ENCODE peak calls at places on chromosome 3, in four cellular contexts. P is SK-N-SH, M is upper lobe of right lung, K is colonic mucosa. Y is an unnamed sample. For H3K27me3 and H3K4me1, the result is how much of the 10 kb centered on the place peaks cover.

GRCh38 chr3:110779581-110779980 is 292.0 kb upstream of the NECTIN3 start:
- DNase-seq in P (no peak), M (no peak), K (no peak), Y (no peak)

GRCh38 chr3:186882881-186883685 is 40.6 kb downstream of the ADIPOQ start:
- DNase-seq in M (no peak), K (no peak), P (peak), Y (no peak)

GRCh38 chr3:155382396-155383042 is 89.0 kb upstream of the STRIT1 start:
- DNase-seq in P (peak), M (peak), K (peak), Y (peak)

GRCh38 chr3:101676765-101677435 is at the start of gene ZBTB11:
- DNase-seq in P (peak), M (peak), K (peak), Y (peak)

GRCh38 chr3:74267583-74268184 is 346.8 kb downstream of the CNTN3 start:
- DNase-seq in M (no peak), P (peak), K (peak), Y (peak)

GRCh38 chr3:181726351-181727121 is 14.8 kb downstream of the SOX2 start:
- DNase-seq in P (no peak), M (no peak), K (no peak), Y (no peak)

GRCh38 chr3:166810741-166811445 is 569.2 kb downstream of the ZBBX start:
- DNase-seq in K (no peak), P (no peak), M (no peak), Y (no peak)

GRCh38 chr3:53579636-53580035 is 85.2 kb downstream of the CACNA1D start:
- DNase-seq in K (no peak), M (no peak), P (no peak), Y (no peak)

GRCh38 chr3:161925749-161926360 is 429.2 kb downstream of the OTOL1 start:
- DNase-seq in K (no peak), M (no peak), P (no peak), Y (no peak)

GRCh38 chr3:7504886-7505775 is 644.2 kb downstream of the GRM7 start:
- DNase-seq in P (no peak), M (no peak), K (no peak), Y (peak)

GRCh38 chr3:146221276-146221675 is 29.6 kb downstream of the PLSCR4 start:
- DNase-seq in M (no peak), P (no peak), K (no peak), Y (no peak)

GRCh38 chr3:65251375-65251774 is 563.6 kb upstream of the ADAMTS9 start:
- DNase-seq in M (no peak), K (no peak), P (no peak), Y (no peak)

GRCh38 chr3:181615666-181616065 is 96.1 kb upstream of the SOX2 start:
- DNase-seq in M (no peak), K (no peak), P (no peak), Y (no peak)

GRCh38 chr3:188446014-188446413 is 292.1 kb downstream of the LPP start:
- DNase-seq in P (no peak), K (no peak), M (no peak), Y (no peak)

GRCh38 chr3:46925585-46925934 is 48.0 kb downstream of the PTH1R start:
- DNase-seq in K (no peak), P (no peak), M (peak), Y (no peak)

GRCh38 chr3:30625541-30626438 is 19.4 kb downstream of the TGFBR2 start:
- DNase-seq in K (no peak), P (no peak), M (no peak), Y (peak)

GRCh38 chr3:8739757-8740508 is 6.3 kb downstream of the CAV3 start:
- DNase-seq in P (no peak), K (no peak), M (no peak), Y (no peak)

GRCh38 chr3:15958692-15959433 is 161.1 kb upstream of the ANKRD28 start:
- DNase-seq in P (peak), M (no peak), K (no peak), Y (no peak)

GRCh38 chr3:107838196-107838595 is 252.6 kb downstream of the CD47 start:
- DNase-seq in P (no peak), K (no peak), M (no peak), Y (no peak)

GRCh38 chr3:39189648-39190269 is 2.6 kb downstream of the XIRP1 start:
- DNase-seq in M (peak), K (peak), P (peak), Y (peak)

GRCh38 chr3:158097571-158098553 is 8.4 kb downstream of the SHOX2 start:
- DNase-seq in M (peak), P (no peak), K (peak), Y (peak)

GRCh38 chr3:39791603-39792002 is 17.8 kb upstream of the MYRIP start:
- DNase-seq in M (no peak), K (no peak), P (no peak), Y (no peak)

GRCh38 chr3:105907790-105908189 is 39.0 kb upstream of the CBLB start:
- DNase-seq in P (no peak), M (no peak), K (no peak), Y (no peak)

GRCh38 chr3:175287361-175287963 is 428.3 kb downstream of the NAALADL2 start:
- DNase-seq in M (no peak), P (no peak), K (no peak), Y (no peak)

GRCh38 chr3:52528596-52529375 is 4.9 kb downstream of the NT5DC2 start:
- DNase-seq in M (peak), P (no peak), K (no peak), Y (no peak)

GRCh38 chr3:179450901-179451334 is 352 bp downstream of the GNB4 start:
- DNase-seq in P (no peak), M (no peak), K (peak), Y (peak)

GRCh38 chr3:171874879-171875278 is 31.7 kb downstream of the TMEM212 start:
- DNase-seq in M (no peak), K (no peak), P (no peak), Y (no peak)

GRCh38 chr3:31288641-31289100 is 244.1 kb upstream of the STT3B start:
- DNase-seq in M (no peak), K (peak), P (no peak), Y (peak)

GRCh38 chr3:138349926-138350665 is 1.7 kb downstream of the MRAS start:
- DNase-seq in P (no peak), K (no peak), M (peak), Y (no peak)

GRCh38 chr3:177831361-177831760 is 634.1 kb upstream of the TBL1XR1 start:
- DNase-seq in P (no peak), M (no peak), K (no peak), Y (no peak)

GRCh38 chr3:81470416-81470978 is 290.9 kb downstream of the GBE1 start:
- DNase-seq in P (no peak), M (no peak), K (no peak), Y (no peak)

GRCh38 chr3:212432-212831 is 15.9 kb downstream of the CHL1 start:
- DNase-seq in P (no peak), K (no peak), M (no peak), Y (no peak)

GRCh38 chr3:30933478-30934207 is 39.2 kb upstream of the GADL1 start:
- DNase-seq in K (no peak), P (no peak), M (no peak), Y (no peak)

DNA sequence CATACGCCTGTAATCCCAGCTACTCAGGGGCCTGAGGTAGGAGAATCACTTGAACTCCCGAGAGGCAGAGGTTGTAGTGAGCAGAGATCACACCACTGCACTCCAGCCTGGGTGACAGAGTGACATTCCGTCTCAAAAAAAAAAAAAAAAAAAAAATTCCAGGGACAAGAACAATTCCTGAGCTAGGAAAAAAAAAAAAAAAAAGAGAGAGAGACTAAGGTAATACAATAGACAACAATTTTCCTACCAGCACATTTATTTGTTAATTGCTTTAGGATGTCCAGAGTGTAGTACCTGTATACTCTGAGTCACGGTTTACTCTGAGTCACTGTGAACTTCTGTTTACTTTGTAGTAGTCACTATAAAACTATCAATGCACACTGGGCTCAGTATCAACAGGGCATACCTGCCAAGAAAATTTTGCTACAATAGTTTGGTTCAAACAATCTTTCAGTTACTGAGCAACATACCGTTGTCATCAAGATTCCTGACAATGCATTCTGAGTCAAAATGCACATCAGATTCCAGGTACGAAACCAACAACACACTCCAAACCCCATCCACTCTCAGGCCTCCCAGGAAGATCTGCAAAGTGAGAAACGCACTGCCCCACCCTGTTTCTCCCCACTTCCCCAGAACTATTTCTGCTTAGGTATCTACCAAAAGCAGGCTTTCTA is 28.3 kb downstream of the IGF2BP2 start:
- DNase-seq in K (peak), M (no peak), P (no peak), Y (peak)
- H3K27ac ChIP-seq in K (peak), M (no peak), P (peak), Y (peak)

DNA sequence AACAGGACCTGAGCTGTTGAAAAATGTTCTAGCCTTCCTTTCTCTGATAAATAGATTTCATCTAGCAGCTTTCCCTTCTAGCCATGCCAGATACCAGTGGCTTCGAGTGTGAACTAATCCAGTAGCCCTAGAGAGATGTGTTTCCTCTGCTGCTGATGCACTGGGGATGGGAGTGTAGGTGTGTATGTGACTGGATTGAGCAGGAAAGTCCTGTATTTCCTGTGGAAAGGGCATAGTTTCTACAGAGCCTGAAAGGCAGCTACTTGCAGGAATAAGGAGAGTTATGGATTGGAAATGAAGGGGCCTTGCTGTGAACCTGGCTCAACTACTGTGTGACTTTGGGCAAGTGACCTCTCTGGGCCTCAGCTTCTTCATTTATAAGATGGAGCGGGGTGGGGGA is 8.6 kb downstream of the TIMP4 start:
- DNase-seq in M (no peak), P (no peak), K (no peak), Y (no peak)
- H3K27me3 ChIP-seq in M (under half), P (under half), K (under half), Y (under half)

GRCh38 chr3:50246517-50246954 is 10.5 kb downstream of the GNAI2 start:
- DNase-seq in P (peak), M (peak), K (peak), Y (peak)
- H3K4me1 ChIP-seq in P (under half), M (half or more), K (under half), Y (under half)

GRCh38 chr3:127762787-127763105 is 59.6 kb downstream of the MGLL start:
- DNase-seq in M (no peak), P (no peak), K (no peak), Y (no peak)
- H3K27ac ChIP-seq in M (peak), P (no peak), K (no peak), Y (no peak)

DNA sequence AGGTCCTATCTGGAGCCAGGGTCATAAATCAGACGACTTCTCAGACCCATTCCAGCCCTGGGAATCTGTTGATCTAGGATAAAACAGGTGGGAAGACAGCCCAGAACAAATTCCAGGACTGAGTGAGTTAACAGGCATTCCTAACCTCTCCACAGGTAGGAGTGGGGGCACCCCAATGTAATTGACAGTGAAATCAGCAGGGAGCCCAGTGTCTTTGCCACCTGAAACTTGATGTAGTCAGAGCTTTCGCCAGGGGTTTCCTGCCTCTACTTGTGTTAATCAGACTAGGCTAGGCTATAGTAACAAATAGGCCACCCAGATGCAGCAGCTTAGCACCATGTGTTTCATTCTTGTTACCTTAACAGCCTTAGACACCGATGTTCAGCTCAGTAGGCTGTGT is 2.7 kb upstream of the HEG1 start:
- DNase-seq in P (no peak), K (no peak), M (no peak), Y (no peak)
- H3K27me3 ChIP-seq in P (under half), K (under half), M (under half), Y (under half)

Y was measured in small intestine.